ENCODE peak calls at places on chromosomes 13 and 19, in six cellular contexts. One of them, this sample, is unnamed.

GRCh38 chr19:23596872-23597271 is 90.1 kb downstream of the ZNF675 start:
- DNase-seq in mammary epithelial cell: no peak
- DNase-seq in neural progenitor cell: no peak
- DNase-seq in mucosa of descending colon: no peak
- DNase-seq in tibial artery: no peak
- DNase-seq in tibial nerve: no peak
- DNase-seq in this sample: no peak

GRCh38 chr19:43643326-43643725 is 3.7 kb upstream of the CADM4 start:
- DNase-seq in tibial nerve: no peak
- DNase-seq in tibial artery: no peak
- DNase-seq in neural progenitor cell: no peak
- DNase-seq in mammary epithelial cell: no peak
- DNase-seq in mucosa of descending colon: no peak
- DNase-seq in this sample: no peak

GRCh38 chr13:75139291-75139690 is 342.7 kb downstream of the TBC1D4 start:
- DNase-seq in mammary epithelial cell: no peak
- DNase-seq in tibial artery: no peak
- DNase-seq in neural progenitor cell: no peak
- DNase-seq in mucosa of descending colon: no peak
- DNase-seq in tibial nerve: no peak
- DNase-seq in this sample: peak

GRCh38 chr19:34220472-34221063 is 33.8 kb upstream of the GARRE1 start:
- DNase-seq in mammary epithelial cell: peak
- DNase-seq in mucosa of descending colon: no peak
- DNase-seq in tibial artery: no peak
- DNase-seq in tibial nerve: peak
- DNase-seq in neural progenitor cell: peak
- DNase-seq in this sample: peak

GRCh38 chr19:29418106-29418684 is 107.6 kb upstream of the VSTM2B start:
- DNase-seq in mucosa of descending colon: no peak
- DNase-seq in mammary epithelial cell: no peak
- DNase-seq in tibial nerve: no peak
- DNase-seq in neural progenitor cell: peak
- DNase-seq in tibial artery: no peak
- DNase-seq in this sample: no peak

GRCh38 chr19:11576186-11576585 is 1.3 kb downstream of the ACP5 start:
- DNase-seq in mucosa of descending colon: no peak
- DNase-seq in mammary epithelial cell: no peak
- DNase-seq in tibial nerve: no peak
- DNase-seq in neural progenitor cell: no peak
- DNase-seq in tibial artery: no peak
- DNase-seq in this sample: no peak

GRCh38 chr19:3041756-3042517 is 12.9 kb upstream of the TLE2 start:
- DNase-seq in neural progenitor cell: peak
- DNase-seq in mucosa of descending colon: peak
- DNase-seq in mammary epithelial cell: no peak
- DNase-seq in tibial nerve: no peak
- DNase-seq in tibial artery: no peak
- DNase-seq in this sample: no peak

GRCh38 chr19:54552913-54553310 is 20.7 kb upstream of the LILRA2 start:
- DNase-seq in tibial artery: no peak
- DNase-seq in tibial nerve: no peak
- DNase-seq in neural progenitor cell: no peak
- DNase-seq in mammary epithelial cell: no peak
- DNase-seq in mucosa of descending colon: no peak
- DNase-seq in this sample: no peak

GRCh38 chr19:703651-704446 is 4.9 kb upstream of the PALM start:
- DNase-seq in mucosa of descending colon: peak
- DNase-seq in tibial nerve: peak
- DNase-seq in neural progenitor cell: peak
- DNase-seq in tibial artery: no peak
- DNase-seq in mammary epithelial cell: peak
- DNase-seq in this sample: no peak

GRCh38 chr19:53906211-53907192 is 2.6 kb upstream of the CACNG7 start:
- DNase-seq in neural progenitor cell: peak
- DNase-seq in mucosa of descending colon: peak
- DNase-seq in tibial nerve: peak
- DNase-seq in mammary epithelial cell: no peak
- DNase-seq in tibial artery: no peak
- DNase-seq in this sample: no peak

GRCh38 chr13:102847272-102848234 is 1.7 kb downstream of the ERCC5 start:
- DNase-seq in mucosa of descending colon: no peak
- DNase-seq in tibial nerve: no peak
- DNase-seq in tibial artery: no peak
- DNase-seq in mammary epithelial cell: peak
- DNase-seq in neural progenitor cell: peak
- DNase-seq in this sample: no peak

GRCh38 chr13:102852556-102852955 is 6.7 kb downstream of the ERCC5 start:
- DNase-seq in tibial artery: no peak
- DNase-seq in neural progenitor cell: no peak
- DNase-seq in tibial nerve: no peak
- DNase-seq in mammary epithelial cell: no peak
- DNase-seq in mucosa of descending colon: no peak
- DNase-seq in this sample: no peak

GRCh38 chr13:102846261-102847015 is 606 bp downstream of the ERCC5 start:
- DNase-seq in tibial nerve: no peak
- DNase-seq in neural progenitor cell: peak
- DNase-seq in mucosa of descending colon: peak
- DNase-seq in mammary epithelial cell: peak
- DNase-seq in tibial artery: no peak
- DNase-seq in this sample: no peak

GRCh38 chr13:102845630-102846260 is at the start of gene ERCC5:
- DNase-seq in mammary epithelial cell: peak
- DNase-seq in tibial nerve: peak
- DNase-seq in tibial artery: peak
- DNase-seq in mucosa of descending colon: peak
- DNase-seq in neural progenitor cell: peak
- DNase-seq in this sample: peak

DNA sequence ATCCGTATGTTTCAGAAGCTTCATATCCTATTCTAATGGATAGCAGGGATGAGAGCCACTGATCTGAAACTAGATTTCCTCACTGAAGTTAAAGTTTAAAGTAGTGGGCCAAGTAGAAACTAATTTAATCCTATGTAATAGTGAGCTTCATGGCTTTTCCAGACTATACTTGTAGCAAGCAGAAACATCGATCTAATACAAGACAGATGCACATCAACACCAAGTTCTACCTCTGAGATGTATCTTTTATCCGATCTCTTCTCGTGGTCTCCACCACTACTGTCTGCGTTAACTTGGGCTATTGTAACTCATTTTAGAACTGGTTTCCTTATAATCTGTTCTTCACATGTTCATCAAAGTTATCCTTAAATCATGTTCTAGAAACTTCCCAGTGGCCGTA is 3.1 kb downstream of the ERCC5 start:
- DNase-seq in mucosa of descending colon: no peak
- DNase-seq in tibial nerve: no peak
- DNase-seq in tibial artery: no peak
- DNase-seq in mammary epithelial cell: no peak
- DNase-seq in neural progenitor cell: no peak
- DNase-seq in this sample: no peak
- H3K4me3 ChIP-seq in mucosa of descending colon: no peak
- H3K4me3 ChIP-seq in tibial nerve: no peak
- H3K4me3 ChIP-seq in tibial artery: no peak
- H3K4me3 ChIP-seq in mammary epithelial cell: no peak
- H3K4me3 ChIP-seq in neural progenitor cell: no peak
- H3K4me3 ChIP-seq in this sample: no peak

DNA sequence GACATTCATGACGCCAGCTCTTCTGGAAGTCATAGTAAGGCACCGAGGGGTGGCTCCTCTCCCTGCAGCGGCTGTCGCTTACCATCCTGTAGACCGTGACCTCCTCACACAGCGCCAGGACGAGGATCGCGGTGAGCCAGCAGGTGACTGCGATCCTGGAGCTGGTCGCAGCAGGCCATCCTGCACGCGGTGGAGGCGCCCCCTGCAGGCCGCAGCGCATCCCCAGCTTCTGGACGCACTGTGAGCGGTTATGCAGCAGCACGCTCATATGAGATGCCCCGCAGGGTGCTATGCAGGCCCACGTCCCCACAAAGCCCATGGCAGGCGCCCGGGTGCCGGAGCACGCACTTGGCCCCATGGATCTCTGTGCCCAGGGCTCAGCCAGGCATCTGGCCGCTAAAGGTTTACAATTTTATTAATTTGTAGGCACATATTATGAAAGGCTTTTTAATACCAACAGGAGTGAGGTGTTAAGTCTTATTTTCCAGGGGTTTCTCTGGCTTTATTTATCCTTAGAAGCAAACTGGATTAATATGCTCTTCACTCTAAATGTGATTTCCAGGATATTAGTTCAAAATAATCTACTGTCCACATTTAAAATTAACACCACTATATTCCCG is 35.6 kb upstream of the PSPC1 start:
- DNase-seq in neural progenitor cell: peak
- DNase-seq in tibial artery: peak
- DNase-seq in mucosa of descending colon: peak
- DNase-seq in mammary epithelial cell: no peak
- DNase-seq in tibial nerve: no peak
- DNase-seq in this sample: no peak
- TF ChIP-seq CTCF in neural progenitor cell: peak
- TF ChIP-seq CTCF in tibial artery: no peak
- TF ChIP-seq CTCF in mucosa of descending colon: no peak
- TF ChIP-seq CTCF in mammary epithelial cell: peak
- TF ChIP-seq CTCF in tibial nerve: no peak
- TF ChIP-seq CTCF in this sample: no peak

GRCh38 chr19:18389095-18389735 is 3.3 kb downstream of the GDF15 start:
- DNase-seq in mammary epithelial cell: no peak
- DNase-seq in mucosa of descending colon: no peak
- DNase-seq in tibial artery: no peak
- DNase-seq in tibial nerve: no peak
- DNase-seq in neural progenitor cell: no peak
- DNase-seq in this sample: no peak
- H3K4me3 ChIP-seq in mammary epithelial cell: no peak
- H3K4me3 ChIP-seq in mucosa of descending colon: no peak
- H3K4me3 ChIP-seq in tibial artery: no peak
- H3K4me3 ChIP-seq in tibial nerve: no peak
- H3K4me3 ChIP-seq in neural progenitor cell: no peak
- H3K4me3 ChIP-seq in this sample: peak

GRCh38 chr13:33758113-33758512 is 59.8 kb upstream of the RFC3 start:
- DNase-seq in mucosa of descending colon: no peak
- DNase-seq in neural progenitor cell: no peak
- DNase-seq in tibial nerve: no peak
- DNase-seq in tibial artery: no peak
- DNase-seq in mammary epithelial cell: no peak
- DNase-seq in this sample: no peak

GRCh38 chr13:33763021-33763420 is 54.9 kb upstream of the RFC3 start:
- DNase-seq in mammary epithelial cell: no peak
- DNase-seq in tibial artery: no peak
- DNase-seq in tibial nerve: no peak
- DNase-seq in mucosa of descending colon: no peak
- DNase-seq in neural progenitor cell: no peak
- DNase-seq in this sample: no peak

GRCh38 chr13:33764716-33765115 is 53.2 kb upstream of the RFC3 start:
- DNase-seq in neural progenitor cell: no peak
- DNase-seq in mammary epithelial cell: peak
- DNase-seq in mucosa of descending colon: no peak
- DNase-seq in tibial nerve: no peak
- DNase-seq in tibial artery: no peak
- DNase-seq in this sample: no peak

GRCh38 chr13:33757713-33758112 is 60.2 kb upstream of the RFC3 start:
- DNase-seq in tibial nerve: no peak
- DNase-seq in tibial artery: no peak
- DNase-seq in neural progenitor cell: no peak
- DNase-seq in mucosa of descending colon: no peak
- DNase-seq in mammary epithelial cell: no peak
- DNase-seq in this sample: no peak

GRCh38 chr13:33761744-33762143 is 56.2 kb upstream of the RFC3 start:
- DNase-seq in mammary epithelial cell: peak
- DNase-seq in tibial nerve: no peak
- DNase-seq in mucosa of descending colon: no peak
- DNase-seq in tibial artery: no peak
- DNase-seq in neural progenitor cell: peak
- DNase-seq in this sample: peak
- TF ChIP-seq CTCF in mammary epithelial cell: no peak
- TF ChIP-seq CTCF in tibial nerve: no peak
- TF ChIP-seq CTCF in mucosa of descending colon: no peak
- TF ChIP-seq CTCF in tibial artery: no peak
- TF ChIP-seq CTCF in neural progenitor cell: peak
- TF ChIP-seq CTCF in this sample: peak

GRCh38 chr13:27186295-27186694 is 14.7 kb upstream of the USP12 start:
- DNase-seq in mammary epithelial cell: peak
- DNase-seq in tibial artery: no peak
- DNase-seq in tibial nerve: no peak
- DNase-seq in neural progenitor cell: no peak
- DNase-seq in mucosa of descending colon: no peak
- DNase-seq in this sample: no peak

GRCh38 chr13:27177852-27178251 is 6.2 kb upstream of the USP12 start:
- DNase-seq in neural progenitor cell: peak
- DNase-seq in mucosa of descending colon: no peak
- DNase-seq in tibial artery: no peak
- DNase-seq in tibial nerve: no peak
- DNase-seq in mammary epithelial cell: no peak
- DNase-seq in this sample: no peak

GRCh38 chr13:27183561-27184147 is 12.0 kb upstream of the USP12 start:
- DNase-seq in mammary epithelial cell: no peak
- DNase-seq in tibial nerve: no peak
- DNase-seq in neural progenitor cell: no peak
- DNase-seq in tibial artery: no peak
- DNase-seq in mucosa of descending colon: no peak
- DNase-seq in this sample: no peak

GRCh38 chr13:27182054-27182453 is 10.4 kb upstream of the USP12 start:
- DNase-seq in tibial artery: no peak
- DNase-seq in neural progenitor cell: no peak
- DNase-seq in mucosa of descending colon: no peak
- DNase-seq in tibial nerve: no peak
- DNase-seq in mammary epithelial cell: no peak
- DNase-seq in this sample: no peak

DNA sequence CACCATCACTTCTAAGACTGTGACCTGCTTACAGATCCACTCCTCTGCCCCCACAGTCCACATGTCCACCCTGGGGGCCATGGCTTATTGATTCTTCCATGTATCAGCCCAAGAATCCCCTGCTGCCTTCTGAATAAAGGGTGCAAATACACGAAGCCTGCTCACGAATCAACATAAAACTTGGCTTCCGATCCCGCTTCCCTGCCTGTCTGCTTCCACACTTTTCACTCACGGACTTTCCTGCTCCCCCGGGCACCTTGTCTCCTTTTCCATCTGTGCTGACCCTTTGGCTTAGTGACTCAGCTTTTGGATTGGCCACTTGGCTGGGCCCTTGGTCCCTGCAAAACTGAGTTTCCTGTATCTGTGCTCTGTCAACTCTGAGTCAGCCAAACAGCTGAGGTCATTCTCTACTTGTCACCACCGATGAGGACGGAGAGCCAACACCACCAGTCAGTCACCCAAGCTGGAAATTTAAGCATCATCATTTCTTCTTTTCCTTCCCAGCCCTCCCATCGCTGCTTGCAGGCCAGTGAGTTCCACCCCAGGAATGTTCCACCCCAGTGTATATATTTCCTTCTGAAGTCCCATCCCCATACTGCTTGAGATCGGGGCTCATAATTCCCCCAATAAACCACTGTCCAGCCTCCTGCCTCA is 11.4 kb upstream of the USP12 start:
- DNase-seq in tibial artery: peak
- DNase-seq in mucosa of descending colon: no peak
- DNase-seq in neural progenitor cell: no peak
- DNase-seq in mammary epithelial cell: peak
- DNase-seq in tibial nerve: peak
- DNase-seq in this sample: no peak
- H3K4me3 ChIP-seq in tibial artery: no peak
- H3K4me3 ChIP-seq in mucosa of descending colon: no peak
- H3K4me3 ChIP-seq in neural progenitor cell: no peak
- H3K4me3 ChIP-seq in mammary epithelial cell: no peak
- H3K4me3 ChIP-seq in tibial nerve: no peak
- H3K4me3 ChIP-seq in this sample: no peak